ENCODE peak calls at places on chromosome 9, in five cellular contexts. O is HCT116, D is glomerular endothelial cell, N is MCF 10A, Y is tibial artery. E is an unnamed sample.

GRCh38 chr9:137499858-137500661 is 40.9 kb upstream of the NSMF start:
- DNase-seq in O (no peak), D (no peak), N (no peak), Y (no peak), E (no peak)

GRCh38 chr9:115378246-115378645 is 260.3 kb upstream of the TNC start:
- DNase-seq in O (no peak), D (no peak), N (no peak), Y (no peak), E (no peak)

GRCh38 chr9:128244443-128245226 is 31.2 kb downstream of the GOLGA2 start:
- DNase-seq in O (no peak), D (no peak), N (no peak), Y (peak), E (no peak)

GRCh38 chr9:107361816-107362215 is 78.7 kb downstream of the RAD23B start:
- DNase-seq in O (no peak), D (no peak), N (no peak), Y (no peak), E (no peak)

GRCh38 chr9:14433841-14434511 is 120.0 kb upstream of the NFIB start:
- DNase-seq in O (peak), D (peak), N (peak), Y (no peak), E (no peak)

GRCh38 chr9:120965344-120966004 is 38.9 kb upstream of the TRAF1 start:
- DNase-seq in O (no peak), D (no peak), N (no peak), Y (peak), E (peak)

GRCh38 chr9:76926324-76926731 is 20.4 kb upstream of the PRUNE2 start:
- DNase-seq in O (no peak), D (no peak), N (peak), Y (peak), E (no peak)

GRCh38 chr9:77756449-77756848 is 108.3 kb upstream of the GNA14 start:
- DNase-seq in O (no peak), D (no peak), N (no peak), Y (no peak), E (no peak)

GRCh38 chr9:117134826-117135411 is 279.9 kb downstream of the ASTN2 start:
- DNase-seq in O (no peak), D (no peak), N (no peak), Y (no peak), E (no peak)

GRCh38 chr9:8863064-8863463 is 1063.5 kb upstream of the DMAC1 start:
- DNase-seq in O (no peak), D (no peak), N (no peak), Y (no peak), E (no peak)

GRCh38 chr9:94610181-94610591 is 16.6 kb upstream of the FBP2 start:
- DNase-seq in O (no peak), D (no peak), N (no peak), Y (no peak), E (no peak)

GRCh38 chr9:137465000-137465769 is 6.1 kb upstream of the NSMF start:
- DNase-seq in O (no peak), D (no peak), N (no peak), Y (no peak), E (no peak)

GRCh38 chr9:69044226-69045219 is 9.0 kb downstream of the FXN start:
- DNase-seq in O (no peak), D (no peak), N (no peak), Y (no peak), E (no peak)

GRCh38 chr9:120936011-120936763 is 9.6 kb upstream of the TRAF1 start:
- DNase-seq in O (peak), D (peak), N (peak), Y (peak), E (peak)

GRCh38 chr9:136679431-136679941 is 7.8 kb downstream of the AGPAT2 start:
- DNase-seq in O (no peak), D (no peak), N (no peak), Y (peak), E (no peak)

GRCh38 chr9:117232991-117233390 is 181.9 kb downstream of the ASTN2 start:
- DNase-seq in O (no peak), D (no peak), N (no peak), Y (no peak), E (no peak)

GRCh38 chr9:137945581-137945980 is 68.0 kb downstream of the CACNA1B start:
- DNase-seq in O (no peak), D (no peak), N (no peak), Y (no peak), E (no peak)

GRCh38 chr9:92738661-92739081 is 26.0 kb downstream of the BICD2 start:
- DNase-seq in O (no peak), D (no peak), N (no peak), Y (peak), E (no peak)

GRCh38 chr9:108991479-108991878 is 21.8 kb downstream of the CTNNAL1 start:
- DNase-seq in O (no peak), D (peak), N (no peak), Y (no peak), E (no peak)

GRCh38 chr9:88280816-88281382 is 107.3 kb upstream of the SPIN1 start:
- DNase-seq in O (no peak), D (no peak), N (no peak), Y (no peak), E (no peak)

GRCh38 chr9:29769019-29769418 is 2195.7 kb upstream of the C9orf72 start:
- DNase-seq in O (no peak), D (no peak), N (no peak), Y (no peak), E (no peak)

GRCh38 chr9:122897969-122898368 is 7.2 kb downstream of the RC3H2 start:
- DNase-seq in O (no peak), D (no peak), N (peak), Y (no peak), E (no peak)